ENCODE peak calls at places on chromosomes 6 and 20, in ten cellular contexts. U is HTR-8/SVneo; X is CD14-positive monocyte; J is posterior vena cava; A is NCI-H1092 treated with DMSO at 0.1 percent for 48 hours; T is brain microvascular endothelial cell; K is choroid plexus epithelial cell; Z is mucosa of gallbladder; Q is stimulated activated CD8-positive, alpha-beta memory T cell treated with anti-CD3 and anti-CD28 coated beads, Interleukin-4, amount 100 ng/mL, for 1 hour; I is AG04450. Y is an unnamed sample.
A peak's percentile ranks its signal among the peaks of the same experiment; 100 is the strongest.

GRCh38 chr20:40467014-40467413 is 222.0 kb downstream of the MAFB start:
- DNase-seq in U (no peak), X (no peak), J (no peak), A (no peak), T (no peak), K (no peak), Z (no peak), Q (no peak), I (no peak), Y (no peak)

GRCh38 chr6:3531481-3531880 is 74.6 kb upstream of the SLC22A23 start:
- DNase-seq in U (no peak), X (no peak), J (no peak), A (no peak), T (no peak), K (no peak), Z (peak; percentile 6), Q (no peak), I (no peak), Y (no peak)

GRCh38 chr20:60139663-60140446 is 181.6 kb downstream of the CDH26 start:
- DNase-seq in U (no peak), X (no peak), J (no peak), A (peak; percentile 7), T (peak; percentile 31), K (peak; percentile 3), Z (no peak), Q (no peak), I (no peak), Y (no peak)

GRCh38 chr20:3250091-3250504 is 11.1 kb upstream of the SLC4A11 start:
- DNase-seq in U (no peak), X (no peak), J (no peak), A (peak; percentile 4), T (no peak), K (peak; percentile 30), Z (no peak), Q (no peak), I (no peak), Y (no peak)

GRCh38 chr6:157905590-157906337 is 75.9 kb upstream of the SYNJ2 start:
- DNase-seq in U (no peak), X (no peak), J (no peak), A (no peak), T (no peak), K (no peak), Z (no peak), Q (no peak), I (no peak), Y (no peak)

GRCh38 chr6:149015224-149015876 is 268.5 kb downstream of the UST start:
- DNase-seq in U (no peak), X (no peak), J (no peak), A (no peak), T (peak; percentile 28), K (peak; percentile 72), Z (no peak), Q (no peak), I (no peak), Y (no peak)

GRCh38 chr6:77397561-77397960 is 65.7 kb downstream of the HTR1B start:
- DNase-seq in U (no peak), X (no peak), J (no peak), A (no peak), T (no peak), K (no peak), Z (no peak), Q (no peak), I (no peak), Y (no peak)

GRCh38 chr20:51470907-51471411 is 71.6 kb downstream of the NFATC2 start:
- DNase-seq in U (no peak), X (no peak), J (no peak), A (no peak), T (no peak), K (no peak), Z (no peak), Q (no peak), I (no peak), Y (no peak)

GRCh38 chr20:31666258-31667042 is 28.7 kb downstream of the COX4I2 start:
- DNase-seq in U (no peak), X (peak; percentile 57), J (no peak), A (no peak), T (no peak), K (no peak), Z (peak; percentile 59), Q (no peak), I (no peak), Y (no peak)

Y was measured in omental fat pad.